ENCODE peak calls at places on chromosomes 12 and 14, in four cellular contexts. S is heart left ventricle, Z is RPMI7951, C is pons. F is an unnamed sample.

GRCh38 chr14:71441142-71441541 is 491.1 kb upstream of the RGS6 start:
- DNase-seq in C (no peak), Z (no peak), S (no peak), F (no peak)

GRCh38 chr12:105814283-105814682 is 324.5 kb downstream of the NUAK1 start:
- DNase-seq in S (no peak), C (no peak), Z (no peak), F (no peak)

GRCh38 chr12:11795192-11795909 is 145.9 kb downstream of the ETV6 start:
- DNase-seq in C (no peak), S (no peak), Z (no peak), F (no peak)

GRCh38 chr12:107622005-107622404 is 63.6 kb upstream of the PWP1 start:
- DNase-seq in S (no peak), C (no peak), Z (peak), F (no peak)

GRCh38 chr12:123939716-123940626 is 32.7 kb downstream of the CCDC92 start:
- DNase-seq in C (no peak), S (no peak), Z (no peak), F (no peak)

GRCh38 chr14:60724080-60724618 is at the start of gene SIX4:
- DNase-seq in C (peak), S (peak), Z (peak), F (peak)

GRCh38 chr14:69818760-69819191 is 21.7 kb upstream of the SLC10A1 start:
- DNase-seq in Z (peak), C (peak), S (no peak), F (no peak)

GRCh38 chr12:131784909-131785762 is 43.1 kb upstream of the MMP17 start:
- DNase-seq in Z (peak), S (no peak), C (no peak), F (peak)

GRCh38 chr12:63319936-63320633 is 169.1 kb upstream of the AVPR1A start:
- DNase-seq in Z (peak), C (no peak), S (no peak), F (no peak)

F was measured in sigmoid colon.